ENCODE peak calls at places on chromosome 1, in five cellular contexts. One of them, this sample, is unnamed.

GRCh38 chr1:116878804-116879477 is 30.8 kb upstream of the PTGFRN start:
- DNase-seq in hypothalamus: no peak
- DNase-seq in KBM-7: peak; percentile 97
- DNase-seq in astrocyte: peak; percentile 75
- DNase-seq in HCT116: peak; percentile 18
- DNase-seq in this sample: no peak

GRCh38 chr1:155085504-155086181 is 7.0 kb downstream of the EFNA3 start:
- DNase-seq in KBM-7: no peak
- DNase-seq in hypothalamus: peak; percentile 29
- DNase-seq in HCT116: no peak
- DNase-seq in astrocyte: no peak
- DNase-seq in this sample: peak; percentile 76

GRCh38 chr1:66012076-66012769 is 219.5 kb downstream of the PDE4B start:
- DNase-seq in KBM-7: peak; percentile 3
- DNase-seq in hypothalamus: no peak
- DNase-seq in HCT116: no peak
- DNase-seq in astrocyte: no peak
- DNase-seq in this sample: peak; percentile 6

GRCh38 chr1:210098376-210098775 is 134.2 kb upstream of the SERTAD4 start:
- DNase-seq in astrocyte: peak; percentile 13
- DNase-seq in hypothalamus: no peak
- DNase-seq in KBM-7: no peak
- DNase-seq in HCT116: no peak
- DNase-seq in this sample: peak; percentile 10

GRCh38 chr1:54167422-54168139 is 14.8 kb upstream of the CDCP2 start:
- DNase-seq in astrocyte: peak; percentile 39
- DNase-seq in HCT116: no peak
- DNase-seq in KBM-7: no peak
- DNase-seq in hypothalamus: no peak
- DNase-seq in this sample: no peak

GRCh38 chr1:231057410-231057809 is 17.4 kb upstream of the FAM89A start:
- DNase-seq in KBM-7: no peak
- DNase-seq in HCT116: no peak
- DNase-seq in hypothalamus: no peak
- DNase-seq in astrocyte: no peak
- DNase-seq in this sample: no peak

GRCh38 chr1:153025797-153026196 is 5.2 kb upstream of the SPRR1B start:
- DNase-seq in HCT116: no peak
- DNase-seq in astrocyte: no peak
- DNase-seq in KBM-7: no peak
- DNase-seq in hypothalamus: no peak
- DNase-seq in this sample: no peak

GRCh38 chr1:212413902-212414327 is 771 bp downstream of the PACC1 start:
- DNase-seq in KBM-7: peak; percentile 47
- DNase-seq in astrocyte: no peak
- DNase-seq in HCT116: no peak
- DNase-seq in hypothalamus: no peak
- DNase-seq in this sample: peak; percentile 60

GRCh38 chr1:236143104-236143948 is 987 bp downstream of the GPR137B start:
- DNase-seq in KBM-7: peak; percentile 35
- DNase-seq in hypothalamus: no peak
- DNase-seq in HCT116: no peak
- DNase-seq in astrocyte: peak; percentile 51
- DNase-seq in this sample: no peak